ENCODE peak calls at places on chromosome 9, in eight cellular contexts. R is MM.1S; K is stimulated activated CD8-positive, alpha-beta memory T cell treated with anti-CD3 and anti-CD28 coated beads, Interleukin-7, amount 100 ng/mL, for 4 hours; X is nephron progenitor cell; O is Kasumi-1; F is RWPE1; I is activated CD8-positive, alpha-beta memory T cell treated with anti-CD3 and anti-CD28 coated beads for 24 hours; M is Panc1. Z is an unnamed sample.

GRCh38 chr9:136726631-136727191 is 14.3 kb downstream of the DIPK1B start:
- DNase-seq in R (peak; percentile 42), K (no peak), X (no peak), O (no peak), F (no peak), I (peak; percentile 69), M (peak; percentile 32), Z (no peak)

GRCh38 chr9:6029581-6029980 is 14.2 kb upstream of the RANBP6 start:
- DNase-seq in R (no peak), K (no peak), X (no peak), O (no peak), F (no peak), I (no peak), M (no peak), Z (no peak)

GRCh38 chr9:21153688-21154608 is 12.3 kb upstream of the IFNW1 start:
- DNase-seq in R (peak; percentile 34), K (no peak), X (peak; percentile 8), O (peak; percentile 59), F (peak; percentile 45), I (no peak), M (peak; percentile 0), Z (peak; percentile 5)

GRCh38 chr9:73176450-73176875 is 24.8 kb downstream of the ANXA1 start:
- DNase-seq in R (no peak), K (no peak), X (no peak), O (no peak), F (peak; percentile 66), I (no peak), M (no peak), Z (no peak)

GRCh38 chr9:715743-716400 is 125.6 kb upstream of the DMRT1 start:
- DNase-seq in R (no peak), K (no peak), X (no peak), O (no peak), F (no peak), I (no peak), M (no peak), Z (no peak)

GRCh38 chr9:115262477-115262876 is 144.5 kb upstream of the TNC start:
- DNase-seq in R (peak; percentile 83), K (no peak), X (no peak), O (no peak), F (peak; percentile 98), I (no peak), M (peak; percentile 7), Z (no peak)

GRCh38 chr9:134218230-134218629 is 53.9 kb upstream of the RNU6ATAC start:
- DNase-seq in R (no peak), K (no peak), X (no peak), O (no peak), F (no peak), I (no peak), M (no peak), Z (no peak)

GRCh38 chr9:93967020-93967803 is 12.1 kb upstream of the BARX1 start:
- DNase-seq in R (no peak), K (no peak), X (no peak), O (no peak), F (no peak), I (no peak), M (no peak), Z (no peak)

GRCh38 chr9:110099236-110099741 is 108.7 kb downstream of the C9orf152 start:
- DNase-seq in R (no peak), K (no peak), X (no peak), O (no peak), F (peak; percentile 75), I (no peak), M (no peak), Z (no peak)

GRCh38 chr9:81492710-81493447 is 196.5 kb downstream of the TLE1 start:
- DNase-seq in R (no peak), K (no peak), X (no peak), O (no peak), F (peak; percentile 55), I (no peak), M (peak; percentile 59), Z (peak; percentile 86)

GRCh38 chr9:110742741-110743371 is 74.3 kb downstream of the MUSK start:
- DNase-seq in R (no peak), K (no peak), X (no peak), O (no peak), F (no peak), I (no peak), M (no peak), Z (no peak)

GRCh38 chr9:69918317-69918716 is 97.7 kb downstream of the CFAP95 start:
- DNase-seq in R (no peak), K (no peak), X (no peak), O (no peak), F (no peak), I (no peak), M (no peak), Z (no peak)